ENCODE peak calls at places on chromosome 15, in six cellular contexts. Q is A549, P is SK-N-SH, D is HepG2, V is K562, G is H1. M is an unnamed sample.
A peak's percentile ranks its signal among the peaks of the same experiment; 100 is the strongest.

GRCh38 chr15:68818088-68818670 is 2.5 kb downstream of the ANP32A start:
- DNase-seq in V (peak; percentile 60), P (peak; percentile 87), Q (peak; percentile 70), D (peak; percentile 64), G (no peak), M (no peak)

GRCh38 chr15:63763476-63764123 is 70.1 kb downstream of the HERC1 start:
- DNase-seq in G (no peak), P (no peak), Q (no peak), V (no peak), D (no peak), M (peak; percentile 26)

GRCh38 chr15:49877117-49877860 is 241.7 kb downstream of the ATP8B4 start:
- DNase-seq in P (no peak), Q (no peak), G (no peak), D (no peak), V (no peak), M (no peak)

GRCh38 chr15:76197703-76198455 is 113.4 kb downstream of the ETFA start:
- DNase-seq in D (no peak), P (no peak), G (no peak), V (no peak), Q (no peak), M (no peak)

GRCh38 chr15:82040862-82041261 is 5.0 kb downstream of the MEX3B start:
- DNase-seq in D (no peak), P (no peak), G (no peak), Q (no peak), V (no peak), M (no peak)

GRCh38 chr15:31352283-31352880 is 25.7 kb downstream of the KLF13 start:
- DNase-seq in Q (no peak), P (peak; percentile 79), G (no peak), V (no peak), D (no peak), M (no peak)

GRCh38 chr15:100861511-100861991 is 18.1 kb upstream of the ALDH1A3 start:
- DNase-seq in G (no peak), P (no peak), V (no peak), D (no peak), Q (no peak), M (no peak)

GRCh38 chr15:31365032-31365654 is 38.5 kb downstream of the KLF13 start:
- DNase-seq in V (no peak), Q (no peak), P (no peak), D (no peak), G (no peak), M (no peak)

GRCh38 chr15:101684384-101684783 is 32.2 kb upstream of the TM2D3 start:
- DNase-seq in D (no peak), Q (peak; percentile 58), V (no peak), P (no peak), G (no peak), M (no peak)

GRCh38 chr15:31362121-31362520 is 35.5 kb downstream of the KLF13 start:
- DNase-seq in Q (no peak), G (no peak), V (no peak), D (no peak), P (no peak), M (no peak)

GRCh38 chr15:25176616-25176923 is 221.8 kb downstream of the SNRPN start:
- DNase-seq in V (no peak), Q (no peak), D (no peak), P (peak; percentile 3), G (no peak), M (no peak)

GRCh38 chr15:100168787-100169186 is 173.0 kb downstream of the ADAMTS17 start:
- DNase-seq in G (no peak), Q (no peak), D (no peak), P (no peak), V (no peak), M (no peak)

GRCh38 chr15:49079340-49080039 is 33.2 kb upstream of the SECISBP2L start:
- DNase-seq in V (no peak), G (no peak), P (no peak), Q (no peak), D (no peak), M (no peak)

GRCh38 chr15:39468828-39469227 is 112.1 kb upstream of the THBS1 start:
- DNase-seq in Q (no peak), G (no peak), D (no peak), V (no peak), P (no peak), M (no peak)

GRCh38 chr15:92580021-92580420 is 75.6 kb downstream of the FAM174B start:
- DNase-seq in Q (no peak), G (no peak), D (no peak), P (no peak), V (no peak), M (no peak)

GRCh38 chr15:41506796-41507341 is 6.8 kb downstream of the LTK start:
- DNase-seq in D (no peak), P (no peak), G (no peak), Q (no peak), V (no peak), M (no peak)

GRCh38 chr15:24955549-24955929 is 752 bp downstream of the SNRPN start:
- DNase-seq in V (no peak), Q (peak; percentile 3), P (peak; percentile 32), G (no peak), D (no peak), M (no peak)

GRCh38 chr15:63157891-63158431 is 684 bp upstream of the RPS27L start:
- DNase-seq in D (peak; percentile 70), G (no peak), P (peak; percentile 80), V (peak; percentile 51), Q (peak; percentile 87), M (no peak)

GRCh38 chr15:74443100-74443909 is 9.5 kb upstream of the SEMA7A start:
- DNase-seq in V (no peak), P (no peak), D (peak; percentile 99), G (no peak), Q (no peak), M (no peak)

GRCh38 chr15:100570282-100570681 is 31.7 kb downstream of the LINS1 start:
- DNase-seq in V (peak; percentile 66), D (no peak), P (no peak), Q (peak; percentile 27), G (no peak), M (no peak)

GRCh38 chr15:100082761-100083402 is 258.9 kb downstream of the ADAMTS17 start:
- DNase-seq in G (no peak), V (no peak), P (no peak), Q (no peak), D (no peak), M (no peak)

GRCh38 chr15:43132830-43133428 is 457 bp upstream of the TMEM62 start:
- DNase-seq in G (no peak), P (peak; percentile 21), D (no peak), V (no peak), Q (no peak), M (no peak)

GRCh38 chr15:61890106-61890505 is 170.1 kb downstream of the VPS13C start:
- DNase-seq in V (no peak), Q (no peak), G (no peak), D (no peak), P (peak; percentile 5), M (no peak)

GRCh38 chr15:73753250-73754130 is at the start of gene INSYN1:
- DNase-seq in G (peak; percentile 21), V (no peak), D (no peak), P (peak; percentile 80), Q (peak; percentile 19), M (no peak)

GRCh38 chr15:76903251-76903681 is 1.9 kb downstream of the SCAPER start:
- DNase-seq in V (no peak), P (peak; percentile 50), Q (no peak), D (peak; percentile 27), G (no peak), M (peak; percentile 15)

GRCh38 chr15:57054351-57054750 is 135.9 kb downstream of the TCF12 start:
- DNase-seq in V (no peak), Q (no peak), G (no peak), D (no peak), P (no peak), M (no peak)
- TF ChIP-seq CHD2 in V (no peak), Q (no peak), G (no peak), D (no peak), P (no peak), M (no peak)

DNA sequence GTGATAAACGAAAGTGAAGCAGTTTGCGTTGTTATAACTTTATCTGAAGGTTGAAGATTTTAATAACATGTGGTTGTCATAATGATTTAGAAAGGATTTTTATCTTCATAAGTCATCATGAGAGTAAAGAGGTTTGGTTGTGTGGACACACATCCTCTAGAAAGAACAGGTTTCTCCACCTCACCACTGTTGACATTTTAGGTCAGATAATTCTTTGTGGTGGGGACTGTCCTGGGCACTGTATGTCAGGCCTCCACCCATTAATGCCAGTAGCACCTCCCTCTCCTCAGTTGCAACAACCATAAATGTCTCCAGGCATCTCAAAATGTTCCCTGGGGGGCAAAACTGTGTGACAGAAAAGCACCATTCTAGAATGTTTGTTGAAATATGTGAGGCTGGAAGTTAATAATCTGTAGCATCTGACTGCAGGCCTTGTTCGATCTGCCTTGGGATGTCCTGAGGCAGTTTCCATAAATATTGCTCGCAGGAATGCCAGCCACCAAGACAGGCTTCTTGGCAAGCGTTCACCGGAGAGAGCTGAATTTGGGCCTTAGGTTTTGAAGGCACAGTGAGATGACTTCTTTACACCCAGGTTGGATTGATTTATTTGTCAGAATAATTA is 100.1 kb downstream of the ADAMTSL3 start:
- DNase-seq in V (no peak), D (no peak), Q (no peak), P (no peak), G (no peak), M (no peak)
- TF ChIP-seq USF2 in V (no peak), D (no peak), Q (no peak), P (no peak), G (no peak), M (no peak)

GRCh38 chr15:59273266-59273665 is 66.6 kb downstream of the LDHAL6B start:
- DNase-seq in G (no peak), V (no peak), Q (no peak), D (peak; percentile 18), P (no peak), M (no peak)

GRCh38 chr15:59266015-59266414 is 59.4 kb downstream of the LDHAL6B start:
- DNase-seq in Q (no peak), G (no peak), P (no peak), V (no peak), D (no peak), M (no peak)

GRCh38 chr15:59271595-59272201 is 65.1 kb downstream of the LDHAL6B start:
- DNase-seq in D (no peak), Q (no peak), V (no peak), G (no peak), P (no peak), M (no peak)

GRCh38 chr15:59268980-59269472 is 62.4 kb downstream of the LDHAL6B start:
- DNase-seq in G (no peak), Q (no peak), P (no peak), V (no peak), D (no peak), M (no peak)

GRCh38 chr15:59268199-59268979 is 61.7 kb downstream of the LDHAL6B start:
- DNase-seq in V (no peak), P (no peak), Q (no peak), D (no peak), G (no peak), M (no peak)
- TF ChIP-seq CHD2 in V (no peak), P (no peak), Q (no peak), D (no peak), G (no peak), M (no peak)

DNA sequence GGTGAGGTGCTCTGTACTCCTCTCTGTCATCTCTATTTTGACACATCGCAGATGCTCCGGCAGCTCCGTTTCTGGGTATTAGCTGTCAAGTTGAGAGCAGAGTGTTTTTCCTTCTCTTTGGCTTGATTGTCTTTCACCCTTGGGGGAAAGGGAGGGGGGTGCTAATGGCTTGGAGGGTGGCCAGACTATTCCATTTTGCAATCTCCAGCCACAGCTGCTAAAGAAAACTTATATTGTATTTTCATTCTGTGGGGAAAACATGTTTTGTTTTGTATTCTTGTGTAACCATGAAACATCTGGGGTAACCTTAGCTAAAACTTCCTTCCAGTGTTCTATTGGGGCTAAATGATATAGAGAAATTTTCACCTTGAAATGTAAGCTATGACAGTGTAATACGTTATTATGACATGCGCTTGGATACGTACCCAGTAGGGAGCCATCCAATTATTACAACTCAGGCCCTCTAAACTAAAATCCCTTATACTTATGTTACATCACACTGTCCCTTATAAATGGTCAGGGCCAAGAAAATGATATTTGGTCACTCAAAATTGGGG is 14.0 kb upstream of the LARP6 start:
- DNase-seq in Q (no peak), G (no peak), V (no peak), P (peak; percentile 65), D (no peak), M (no peak)
- TF ChIP-seq USF2 in Q (no peak), G (no peak), V (no peak), P (no peak), D (no peak), M (no peak)